ENCODE peak calls at places on chromosome 20, in nine cellular contexts. T, N, I, K, Y, O, A, B and R are unnamed samples.

GRCh38 chr20:10171864-10172751 is 46.5 kb upstream of the SNAP25 start:
- DNase-seq in A (peak; percentile 35), K (peak; percentile 58), T (peak; percentile 1), O (no peak), I (peak; percentile 62), B (no peak), N (peak; percentile 24), Y (peak; percentile 41), R (peak; percentile 41)

GRCh38 chr20:57414867-57415592 is 23.8 kb downstream of the RBM38 start:
- DNase-seq in K (peak; percentile 35), Y (no peak), I (no peak), N (no peak), O (no peak), B (no peak), A (peak; percentile 44), T (no peak), R (no peak)

GRCh38 chr20:59004763-59005522 is 2.1 kb downstream of the CTSZ start:
- DNase-seq in K (no peak), Y (no peak), O (peak; percentile 86), I (no peak), N (no peak), B (no peak), A (no peak), T (peak; percentile 91), R (peak; percentile 11)

GRCh38 chr20:61799394-61799923 is 266.2 kb downstream of the TAF4 start:
- DNase-seq in T (no peak), I (no peak), K (no peak), O (no peak), Y (no peak), N (no peak), A (no peak), B (no peak), R (no peak)

GRCh38 chr20:59958626-59959025 is 403 bp downstream of the CDH26 start:
- DNase-seq in K (no peak), I (no peak), N (peak; percentile 20), Y (no peak), O (no peak), A (no peak), B (no peak), T (no peak), R (no peak)

GRCh38 chr20:56187791-56188190 is 60.7 kb upstream of the MC3R start:
- DNase-seq in T (no peak), A (no peak), O (no peak), Y (peak; percentile 36), I (no peak), N (no peak), B (no peak), K (no peak), R (no peak)

GRCh38 chr20:2799688-2800589 is 488 bp downstream of the CPXM1 start:
- DNase-seq in Y (no peak), N (no peak), T (no peak), K (peak; percentile 12), I (no peak), A (no peak), O (no peak), B (no peak), R (peak; percentile 49)

GRCh38 chr20:22729180-22729579 is 144.8 kb upstream of the FOXA2 start:
- DNase-seq in O (no peak), N (no peak), Y (no peak), K (no peak), B (no peak), T (no peak), A (peak; percentile 32), I (no peak), R (no peak)

GRCh38 chr20:14401479-14402138 is 64.2 kb upstream of the FLRT3 start:
- DNase-seq in O (no peak), K (peak; percentile 9), Y (no peak), B (no peak), I (no peak), A (no peak), N (no peak), T (peak; percentile 34), R (no peak)

GRCh38 chr20:64205611-64206026 is 41.4 kb downstream of the MYT1 start:
- DNase-seq in T (no peak), N (no peak), O (no peak), A (no peak), Y (peak; percentile 68), K (no peak), I (no peak), B (no peak), R (no peak)

GRCh38 chr20:61839912-61840441 is 225.7 kb downstream of the TAF4 start:
- DNase-seq in I (no peak), N (no peak), Y (no peak), B (no peak), K (no peak), A (no peak), T (no peak), O (no peak), R (no peak)

GRCh38 chr20:24640686-24641085 is 171.3 kb downstream of the SYNDIG1 start:
- DNase-seq in A (no peak), B (no peak), N (no peak), T (no peak), I (no peak), K (no peak), Y (no peak), O (no peak), R (no peak)

GRCh38 chr20:62064788-62065668 is 653 bp downstream of the TAF4 start:
- DNase-seq in Y (peak; percentile 42), N (no peak), I (no peak), K (no peak), T (no peak), B (no peak), A (peak; percentile 19), O (peak; percentile 42), R (peak; percentile 60)

GRCh38 chr20:56458227-56458821 is 10.1 kb upstream of the RTF2 start:
- DNase-seq in T (no peak), K (no peak), A (no peak), Y (no peak), O (no peak), B (no peak), I (no peak), N (no peak), R (no peak)

GRCh38 chr20:1937316-1937976 is 42.2 kb downstream of the SIRPA start:
- DNase-seq in A (no peak), N (no peak), Y (no peak), K (no peak), T (no peak), I (no peak), B (no peak), O (no peak), R (no peak)

GRCh38 chr20:7859371-7859802 is 80.9 kb downstream of the HAO1 start:
- DNase-seq in T (no peak), B (no peak), Y (peak; percentile 64), K (peak; percentile 80), I (no peak), N (no peak), O (peak; percentile 78), A (no peak), R (no peak)
- TF ChIP-seq CTCF in T (peak; percentile 56), B (peak; percentile 65), Y (peak; percentile 87), K (peak; percentile 72), I (peak; percentile 47), N (peak; percentile 67), O (peak; percentile 93), A (peak; percentile 76), R (peak; percentile 30)

GRCh38 chr20:603116-603640 is 6.9 kb downstream of the TCF15 start:
- DNase-seq in I (no peak), Y (no peak), T (no peak), O (no peak), A (no peak), N (no peak), B (no peak), K (no peak), R (no peak)
- TF ChIP-seq CTCF in I (no peak), Y (no peak), T (no peak), O (peak; percentile 12), A (no peak), N (no peak), B (no peak), K (no peak), R (no peak)

GRCh38 chr20:4563031-4563430 is 158.7 kb upstream of the PRND start:
- DNase-seq in K (peak; percentile 46), T (no peak), I (no peak), O (no peak), N (no peak), Y (no peak), B (no peak), A (no peak), R (no peak)

GRCh38 chr20:4567172-4567571 is 154.5 kb upstream of the PRND start:
- DNase-seq in Y (no peak), N (no peak), T (no peak), I (no peak), B (no peak), A (no peak), O (no peak), K (no peak), R (no peak)

GRCh38 chr20:4560667-4561066 is 161.0 kb upstream of the PRND start:
- DNase-seq in T (no peak), I (no peak), K (peak; percentile 97), Y (no peak), B (no peak), A (no peak), N (no peak), O (no peak), R (no peak)

GRCh38 chr20:4559906-4560305 is 161.8 kb upstream of the PRND start:
- DNase-seq in K (peak; percentile 72), T (no peak), N (no peak), B (no peak), A (no peak), O (no peak), Y (no peak), I (no peak), R (no peak)

DNA sequence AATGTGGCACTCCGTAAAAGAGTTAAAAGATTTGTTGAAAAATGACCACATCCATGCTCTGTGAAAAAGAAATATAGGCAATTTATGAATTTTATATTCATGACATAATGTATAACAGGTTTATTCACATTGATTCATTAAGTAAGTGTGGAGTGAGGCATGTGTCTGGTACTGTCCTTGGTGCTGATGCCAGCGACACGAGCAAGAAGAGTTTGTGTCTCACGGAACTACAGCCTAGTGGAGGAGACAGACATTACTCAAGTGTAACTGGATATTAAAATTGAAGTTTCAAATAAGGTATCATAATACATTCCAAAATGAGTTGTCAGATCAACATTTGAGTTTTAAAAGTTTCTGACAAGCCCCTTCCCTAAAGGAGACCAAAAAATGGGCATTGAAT is 158.2 kb upstream of the PRND start:
- DNase-seq in T (no peak), B (no peak), K (peak; percentile 73), A (peak; percentile 44), N (peak; percentile 29), I (no peak), O (no peak), Y (peak; percentile 55), R (no peak)
- TF ChIP-seq CTCF in T (no peak), B (peak; percentile 40), K (peak; percentile 35), A (peak; percentile 32), N (peak; percentile 34), I (no peak), O (no peak), Y (no peak), R (no peak)

GRCh38 chr20:44489223-44489622 is 13.5 kb downstream of the TTPAL start:
- DNase-seq in N (no peak), B (no peak), Y (no peak), A (no peak), O (no peak), K (no peak), I (peak; percentile 52), T (no peak), R (no peak)
- TF ChIP-seq CTCF in N (no peak), B (no peak), Y (no peak), A (no peak), O (no peak), K (no peak), I (no peak), T (no peak), R (no peak)